ENCODE peak calls at places on chromosomes 13 and 19, in six cellular contexts. U is IMR-90; M is thoracic aorta; G is CD8-positive, alpha-beta T cell; C is RWPE1; S is pancreas. A is an unnamed sample.

GRCh38 chr13:112060899-112061366 is 6.0 kb upstream of the SOX1 start:
- DNase-seq in U (no peak), C (no peak), S (no peak), M (no peak), G (no peak), A (no peak)

GRCh38 chr19:45508681-45508930 is 1.3 kb downstream of the VASP start:
- DNase-seq in M (no peak), G (no peak), C (no peak), U (no peak), S (no peak), A (no peak)

GRCh38 chr19:32176591-32176990 is 168.8 kb upstream of the ZNF507 start:
- DNase-seq in C (no peak), M (no peak), U (no peak), G (no peak), S (no peak), A (no peak)

GRCh38 chr19:371501-372160 is 27.0 kb upstream of the MIER2 start:
- DNase-seq in C (no peak), U (no peak), G (no peak), S (no peak), M (no peak), A (no peak)

GRCh38 chr13:56900549-56901279 is 240.0 kb upstream of the PRR20A start:
- DNase-seq in C (no peak), G (no peak), U (no peak), M (no peak), S (no peak), A (no peak)

GRCh38 chr19:47186337-47187022 is 44.5 kb downstream of the BBC3 start:
- DNase-seq in M (no peak), C (no peak), U (no peak), S (no peak), G (peak; percentile 57), A (peak; percentile 50)

GRCh38 chr19:38727868-38728660 is 16.2 kb downstream of the CAPN12 start:
- DNase-seq in G (no peak), S (no peak), C (no peak), U (no peak), M (no peak), A (no peak)

GRCh38 chr13:35923347-35923746 is 207.8 kb downstream of the DCLK1 start:
- DNase-seq in M (no peak), G (no peak), C (peak; percentile 64), U (peak; percentile 68), S (no peak), A (no peak)

GRCh38 chr19:11088508-11089253 is 582 bp upstream of the LDLR start:
- DNase-seq in M (no peak), S (no peak), U (no peak), G (no peak), C (no peak), A (no peak)

GRCh38 chr13:38376551-38376950 is 26.9 kb downstream of the UFM1 start:
- DNase-seq in M (no peak), U (peak; percentile 4), G (no peak), S (no peak), C (no peak), A (no peak)

GRCh38 chr13:100478107-100478809 is 110.3 kb downstream of the GGACT start:
- DNase-seq in M (no peak), S (no peak), G (no peak), C (no peak), U (no peak), A (no peak)

GRCh38 chr13:48400090-48400694 is 12.7 kb downstream of the LPAR6 start:
- DNase-seq in G (no peak), S (no peak), U (no peak), M (no peak), C (no peak), A (no peak)

GRCh38 chr13:104869501-104869900 is 1666.0 kb downstream of the EFNB2 start:
- DNase-seq in M (no peak), S (no peak), C (no peak), U (no peak), G (no peak), A (no peak)

GRCh38 chr13:20136781-20137703 is 23.8 kb downstream of the GJA3 start:
- DNase-seq in C (no peak), G (no peak), U (no peak), S (peak; percentile 62), M (no peak), A (peak; percentile 69)

GRCh38 chr13:40672310-40673060 is 6.0 kb upstream of the FOXO1 start:
- DNase-seq in U (peak; percentile 70), S (no peak), G (no peak), C (peak; percentile 81), M (no peak), A (no peak)

GRCh38 chr19:20926796-20927195 is 3.7 kb downstream of the ZNF85 start:
- DNase-seq in M (no peak), S (no peak), C (no peak), G (no peak), U (no peak), A (no peak)

GRCh38 chr13:76813874-76814273 is 72.3 kb downstream of the KCTD12 start:
- DNase-seq in C (no peak), M (no peak), G (no peak), S (no peak), U (no peak), A (no peak)

GRCh38 chr19:7554990-7555864 is 19.7 kb downstream of the PNPLA6 start:
- DNase-seq in S (no peak), C (peak; percentile 63), G (no peak), M (no peak), U (no peak), A (no peak)

GRCh38 chr13:18212873-18213272 is 968.8 kb downstream of the TUBA3C start:
- DNase-seq in M (peak; percentile 77), S (peak; percentile 11), G (no peak), C (no peak), U (peak; percentile 1), A (no peak)

GRCh38 chr13:29975287-29975686 is 124.9 kb upstream of the UBL3 start:
- DNase-seq in U (no peak), S (no peak), G (no peak), M (no peak), C (no peak), A (no peak)

GRCh38 chr19:17211547-17212446 is 3.4 kb upstream of the USE1 start:
- DNase-seq in M (no peak), U (no peak), G (no peak), S (no peak), C (no peak), A (no peak)

GRCh38 chr13:84192125-84192524 is 309.9 kb upstream of the SLITRK1 start:
- DNase-seq in S (no peak), M (no peak), C (peak; percentile 54), G (no peak), U (peak; percentile 76), A (no peak)

GRCh38 chr13:40094056-40094455 is 438.6 kb downstream of the COG6 start:
- DNase-seq in G (no peak), M (no peak), S (no peak), U (no peak), C (no peak), A (no peak)

GRCh38 chr13:66341978-66342377 is 888.2 kb downstream of the PCDH9 start:
- DNase-seq in M (no peak), S (no peak), C (no peak), G (no peak), U (no peak), A (no peak)

GRCh38 chr13:62512194-62513141 is 1096.8 kb upstream of the PCDH20 start:
- DNase-seq in C (peak; percentile 1), M (no peak), U (peak; percentile 32), S (peak; percentile 20), G (no peak), A (no peak)

GRCh38 chr19:3821857-3822364 is 35.7 kb upstream of the MATK start:
- DNase-seq in C (peak; percentile 23), S (peak; percentile 34), U (peak; percentile 10), M (no peak), G (peak; percentile 87), A (peak; percentile 84)

GRCh38 chr13:51849145-51850101 is 4.4 kb upstream of the TMEM272 start:
- DNase-seq in C (no peak), U (peak; percentile 30), M (no peak), G (no peak), S (no peak), A (no peak)

GRCh38 chr13:26074706-26075105 is 22.9 kb upstream of the SHISA2 start:
- DNase-seq in S (no peak), M (no peak), U (peak; percentile 14), C (no peak), G (no peak), A (no peak)

GRCh38 chr19:36013280-36014028 is 559 bp downstream of the ALKBH6 start:
- DNase-seq in M (no peak), G (no peak), U (no peak), S (no peak), C (peak; percentile 46), A (no peak)

GRCh38 chr19:4598712-4599111 is 39.2 kb upstream of the SEMA6B start:
- DNase-seq in U (no peak), S (no peak), M (no peak), C (no peak), G (no peak), A (no peak)

GRCh38 chr13:30831515-30831914 is 74.6 kb upstream of the MEDAG start:
- DNase-seq in G (no peak), C (no peak), S (no peak), U (no peak), M (no peak), A (no peak)

GRCh38 chr13:20475927-20476691 is 49.5 kb downstream of the CRYL1 start:
- DNase-seq in S (peak; percentile 62), U (no peak), G (peak; percentile 48), C (no peak), M (no peak), A (peak; percentile 66)

GRCh38 chr13:84684048-84684662 is 801.9 kb upstream of the SLITRK1 start:
- DNase-seq in M (no peak), U (no peak), C (no peak), S (peak; percentile 29), G (no peak), A (no peak)

GRCh38 chr13:91647361-91647970 is 249.0 kb downstream of the GPC5 start:
- DNase-seq in S (no peak), C (peak; percentile 21), U (peak; percentile 12), M (no peak), G (no peak), A (no peak)

GRCh38 chr13:39490136-39490535 is 112.9 kb downstream of the LHFPL6 start:
- DNase-seq in G (no peak), S (no peak), C (no peak), M (no peak), U (no peak), A (no peak)

GRCh38 chr19:49335071-49335783 is at the start of gene CD37:
- DNase-seq in G (peak; percentile 24), S (no peak), C (no peak), M (no peak), U (no peak), A (no peak)
- H3K27ac ChIP-seq in G (peak within 1 kb of the TSS; percentile 66), S (no peak within 1 kb of the TSS), C (no peak within 1 kb of the TSS), M (no peak within 1 kb of the TSS), U (no peak within 1 kb of the TSS), A (peak within 1 kb of the TSS; percentile 85)

GRCh38 chr13:97028441-97029299 is 34.4 kb upstream of the OXGR1 start:
- DNase-seq in C (peak; percentile 58), U (peak; percentile 40), G (no peak), M (no peak), S (peak; percentile 32), A (peak; percentile 85)
- TF ChIP-seq CTCF in C (peak; percentile 92), U (peak; percentile 84), G (peak; percentile 93), M (peak; percentile 87), S (peak; percentile 69), A (peak; percentile 87)

GRCh38 chr19:8640402-8641004 is 10.1 kb downstream of the NFILZ start:
- DNase-seq in S (no peak), U (no peak), G (no peak), M (no peak), C (no peak), A (no peak)
- H3K27ac ChIP-seq in S (no peak overlapping the region), U (no peak overlapping the region), G (no peak overlapping the region), M (no peak overlapping the region), C (no peak overlapping the region), A (no peak overlapping the region)

GRCh38 chr19:19055701-19056100 is 8.1 kb upstream of the SLC25A42 start:
- DNase-seq in U (no peak), G (no peak), S (no peak), C (no peak), M (no peak), A (no peak)
- TF ChIP-seq CTCF in U (no peak), G (no peak), S (no peak), C (no peak), M (no peak), A (no peak)

A was measured in Peyer's patch.